ENCODE peak calls at places on chromosomes 16 and 17, in six cellular contexts. G, I, P, Y, E and H are unnamed samples.

GRCh38 chr17:4562000-4562969 is 1.9 kb upstream of the GGT6 start:
- DNase-seq in Y (no peak), E (no peak), G (no peak), I (no peak), P (no peak), H (no peak)

GRCh38 chr16:66947302-66948033 is 12.2 kb downstream of the CES2 start:
- DNase-seq in P (no peak), E (peak; percentile 85), G (peak; percentile 64), Y (peak; percentile 84), I (peak; percentile 65), H (peak; percentile 65)

GRCh38 chr17:50523208-50523607 is 9.3 kb upstream of the EPN3 start:
- DNase-seq in G (no peak), P (no peak), E (no peak), Y (no peak), I (no peak), H (no peak)

GRCh38 chr17:64575431-64575830 is 68.7 kb downstream of the CEP95 start:
- DNase-seq in E (no peak), G (no peak), P (no peak), Y (no peak), I (no peak), H (no peak)

GRCh38 chr17:7883781-7884386 is 4.7 kb upstream of the CHD3 start:
- DNase-seq in Y (peak; percentile 38), G (peak; percentile 33), P (no peak), E (peak; percentile 8), I (peak; percentile 21), H (no peak)

GRCh38 chr17:73705594-73705993 is 61.3 kb upstream of the SDK2 start:
- DNase-seq in P (no peak), E (no peak), G (no peak), Y (no peak), I (no peak), H (no peak)

GRCh38 chr17:38416840-38417209 is 11.4 kb upstream of the ARHGAP23 start:
- DNase-seq in P (no peak), I (no peak), E (peak; percentile 94), Y (no peak), G (no peak), H (no peak)

GRCh38 chr17:39001703-39002637 is 34.8 kb upstream of the FBXO47 start:
- DNase-seq in G (no peak), Y (no peak), P (no peak), E (peak; percentile 82), I (no peak), H (no peak)